ENCODE peak calls at places on chromosome 18, in eight cellular contexts. G is HepG2, U is transverse colon, N is uterus, K is A549, C is HCT116, F is GM12878, W is heart left ventricle. E is an unnamed sample. For H3K4me1 and H3K9me3, the result is how much of the 10 kb centered on the place peaks cover.

GRCh38 chr18:67023059-67023458 is 419.2 kb upstream of the CDH19 start:
- DNase-seq in G (no peak), U (no peak), N (no peak), K (no peak), C (no peak), F (no peak), W (no peak), E (no peak)

GRCh38 chr18:50194623-50195532 is at the start of gene MYO5B:
- DNase-seq in G (peak), U (peak), N (no peak), K (peak), C (peak), F (no peak), W (no peak), E (peak)

GRCh38 chr18:62399306-62399705 is 74.2 kb downstream of the TNFRSF11A start:
- DNase-seq in G (no peak), U (no peak), N (no peak), K (no peak), C (no peak), F (no peak), W (no peak), E (no peak)

GRCh38 chr18:13444430-13445240 is 226.1 kb downstream of the LDLRAD4 start:
- DNase-seq in G (peak), U (no peak), N (no peak), K (no peak), C (no peak), F (no peak), W (no peak), E (no peak)

GRCh38 chr18:23640023-23640422 is 22.7 kb downstream of the ANKRD29 start:
- DNase-seq in G (peak), U (no peak), N (no peak), K (no peak), C (no peak), F (no peak), W (no peak), E (no peak)

GRCh38 chr18:74148543-74149070 is 284 bp downstream of the TIMM21 start:
- DNase-seq in G (no peak), U (no peak), N (no peak), K (no peak), C (no peak), F (no peak), W (no peak), E (no peak)

GRCh38 chr18:12271376-12272235 is 17.4 kb downstream of the CIDEA start:
- DNase-seq in G (peak), U (peak), N (peak), K (peak), C (peak), F (peak), W (peak), E (peak)

GRCh38 chr18:7974200-7974874 is 407.2 kb downstream of the PTPRM start:
- DNase-seq in G (no peak), U (no peak), N (no peak), K (no peak), C (no peak), F (no peak), W (no peak), E (no peak)

GRCh38 chr18:49728542-49728941 is 84.8 kb downstream of the ACAA2 start:
- DNase-seq in G (peak), U (peak), N (no peak), K (peak), C (peak), F (no peak), W (no peak), E (peak)

GRCh38 chr18:55858661-55859111 is 270.7 kb upstream of the TCF4 start:
- DNase-seq in G (no peak), U (no peak), N (no peak), K (no peak), C (no peak), F (no peak), W (no peak), E (no peak)

GRCh38 chr18:36680042-36680441 is 148.8 kb downstream of the TPGS2 start:
- DNase-seq in G (no peak), U (no peak), N (no peak), K (no peak), C (no peak), F (no peak), W (no peak), E (no peak)

GRCh38 chr18:11005528-11005927 is 143.8 kb downstream of the PIEZO2 start:
- DNase-seq in G (peak), U (peak), N (no peak), K (peak), C (no peak), F (peak), W (no peak), E (no peak)

GRCh38 chr18:55101458-55101824 is 142.2 kb upstream of the CCDC68 start:
- DNase-seq in G (no peak), U (no peak), N (no peak), K (no peak), C (no peak), F (no peak), W (no peak), E (no peak)

GRCh38 chr18:12053312-12053711 is 40.3 kb upstream of the ANKRD62 start:
- DNase-seq in G (no peak), U (no peak), N (no peak), K (no peak), C (no peak), F (no peak), W (no peak), E (no peak)

GRCh38 chr18:30486856-30487255 is 555.7 kb downstream of the DSC3 start:
- DNase-seq in G (no peak), U (no peak), N (no peak), K (no peak), C (no peak), F (no peak), W (no peak), E (no peak)

GRCh38 chr18:48806551-48807261 is 144.1 kb downstream of the SMAD7 start:
- DNase-seq in G (no peak), U (peak), N (peak), K (no peak), C (peak), F (no peak), W (no peak), E (peak)

GRCh38 chr18:44828080-44828479 is 147.4 kb downstream of the SETBP1 start:
- DNase-seq in G (no peak), U (no peak), N (no peak), K (no peak), C (no peak), F (no peak), W (no peak), E (no peak)

GRCh38 chr18:54155412-54155811 is 69.1 kb downstream of the MBD2 start:
- DNase-seq in G (no peak), U (no peak), N (no peak), K (no peak), C (no peak), F (no peak), W (no peak), E (no peak)

GRCh38 chr18:12963069-12963468 is 15.3 kb downstream of the SEH1L start:
- DNase-seq in G (no peak), U (no peak), N (no peak), K (no peak), C (no peak), F (no peak), W (no peak), E (no peak)

GRCh38 chr18:79794851-79795250 is 2.9 kb upstream of the KCNG2 start:
- DNase-seq in G (no peak), U (no peak), N (no peak), K (no peak), C (no peak), F (no peak), W (no peak), E (no peak)

GRCh38 chr18:45291616-45292612 is 323.4 kb upstream of the SLC14A2 start:
- DNase-seq in G (no peak), U (no peak), N (no peak), K (no peak), C (no peak), F (no peak), W (no peak), E (no peak)

GRCh38 chr18:12278153-12278764 is 24.1 kb downstream of the CIDEA start:
- DNase-seq in G (no peak), U (no peak), N (peak), K (no peak), C (no peak), F (no peak), W (no peak), E (no peak)

GRCh38 chr18:62334110-62334509 is 9.0 kb downstream of the TNFRSF11A start:
- DNase-seq in G (no peak), U (peak), N (no peak), K (peak), C (no peak), F (no peak), W (no peak), E (no peak)

GRCh38 chr18:73283032-73283431 is 415.2 kb upstream of the NETO1 start:
- DNase-seq in G (no peak), U (no peak), N (no peak), K (no peak), C (no peak), F (no peak), W (no peak), E (no peak)

GRCh38 chr18:23578067-23578705 is 8.1 kb downstream of the NPC1 start:
- DNase-seq in G (no peak), U (no peak), N (no peak), K (no peak), C (no peak), F (no peak), W (no peak), E (no peak)

GRCh38 chr18:980586-980985 is 75.9 kb downstream of the ADCYAP1 start:
- DNase-seq in G (no peak), U (no peak), N (no peak), K (no peak), C (no peak), F (no peak), W (no peak), E (no peak)

GRCh38 chr18:36931116-36931515 is 102.2 kb downstream of the KIAA1328 start:
- DNase-seq in G (no peak), U (no peak), N (no peak), K (no peak), C (no peak), F (no peak), W (no peak), E (no peak)

GRCh38 chr18:54284535-54284934 is 15.2 kb downstream of the POLI start:
- DNase-seq in G (no peak), U (no peak), N (no peak), K (no peak), C (no peak), F (no peak), W (no peak), E (no peak)

GRCh38 chr18:31723998-31724711 is 36.5 kb downstream of the SLC25A52 start:
- DNase-seq in G (no peak), U (peak), N (peak), K (no peak), C (no peak), F (no peak), W (peak), E (peak)

GRCh38 chr18:12574494-12575185 is 83.3 kb downstream of the SPIRE1 start:
- DNase-seq in G (no peak), U (no peak), N (no peak), K (no peak), C (no peak), F (no peak), W (no peak), E (no peak)

GRCh38 chr18:6719098-6719913 is 10.2 kb upstream of the ARHGAP28 start:
- DNase-seq in G (no peak), U (no peak), N (no peak), K (no peak), C (no peak), F (no peak), W (no peak), E (no peak)

GRCh38 chr18:50143295-50143694 is 51.7 kb downstream of the MYO5B start:
- DNase-seq in G (no peak), U (no peak), N (no peak), K (no peak), C (no peak), F (no peak), W (no peak), E (no peak)

GRCh38 chr18:59994357-59994756 is 94.6 kb downstream of the PMAIP1 start:
- DNase-seq in G (no peak), U (no peak), N (no peak), K (peak), C (peak), F (no peak), W (no peak), E (no peak)

GRCh38 chr18:43001821-43002220 is 113.7 kb downstream of the RIT2 start:
- DNase-seq in G (no peak), U (no peak), N (no peak), K (no peak), C (no peak), F (no peak), W (no peak), E (no peak)

GRCh38 chr18:31736630-31737029 is 24.1 kb downstream of the SLC25A52 start:
- DNase-seq in G (no peak), U (no peak), N (no peak), K (no peak), C (no peak), F (peak), W (no peak), E (no peak)

GRCh38 chr18:43420950-43421349 is 143.7 kb upstream of the SYT4 start:
- DNase-seq in G (no peak), U (no peak), N (no peak), K (no peak), C (no peak), F (no peak), W (no peak), E (no peak)

GRCh38 chr18:25825066-25825465 is 265.3 kb downstream of the SS18 start:
- DNase-seq in G (no peak), U (no peak), N (no peak), K (no peak), C (no peak), F (no peak), W (no peak), E (no peak)

GRCh38 chr18:3452750-3453539 is 3.0 kb downstream of the TGIF1 start:
- DNase-seq in G (no peak), U (peak), N (peak), K (peak), C (no peak), F (no peak), W (no peak), E (no peak)

GRCh38 chr18:79798346-79798998 is 734 bp downstream of the KCNG2 start:
- DNase-seq in G (no peak), U (no peak), N (no peak), K (no peak), C (no peak), F (no peak), W (no peak), E (no peak)

GRCh38 chr18:58682429-58683069 is 11.3 kb downstream of the MALT1 start:
- DNase-seq in G (peak), U (peak), N (peak), K (peak), C (peak), F (no peak), W (peak), E (peak)
- H3K4me1 ChIP-seq in G (under half), U (under half), N (under half), K (under half), C (under half), F (under half), W (under half), E (under half)

GRCh38 chr18:63936156-63936931 is 12.8 kb upstream of the HMSD start:
- DNase-seq in G (peak), U (peak), N (peak), K (peak), C (peak), F (peak), W (peak), E (peak)
- TF ChIP-seq POLR2A in G (no peak), U (no peak), N (no peak), K (no peak), C (no peak), F (peak), W (no peak), E (no peak)

GRCh38 chr18:35253655-35254287 is 12.9 kb downstream of the ZNF397 start:
- DNase-seq in G (no peak), U (no peak), N (no peak), K (no peak), C (no peak), F (no peak), W (no peak), E (no peak)
- H3K9me3 ChIP-seq in G (under half), U (under half), N (under half), K (half or more), C (under half), F (under half), W (under half), E (under half)

DNA sequence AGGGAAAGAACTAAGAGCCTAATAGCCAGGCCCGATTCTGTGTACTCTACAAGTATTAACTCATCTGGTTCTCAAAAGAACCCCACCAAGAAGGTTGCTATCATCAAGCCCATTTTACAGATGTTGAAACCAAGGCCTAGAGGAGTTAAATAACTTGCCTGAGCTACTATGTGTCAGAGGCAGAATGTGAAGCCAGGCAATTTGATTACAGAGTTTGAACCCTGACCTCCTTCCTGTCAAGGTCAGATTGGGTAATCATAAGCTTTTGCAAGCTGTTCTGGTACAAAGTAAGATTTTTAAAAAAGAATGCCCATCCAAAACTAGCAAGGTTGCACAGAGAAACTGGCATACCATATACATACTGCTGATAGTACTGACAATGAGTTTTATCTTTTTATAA is 227.1 kb downstream of the HAUS1 start:
- DNase-seq in G (peak), U (no peak), N (no peak), K (no peak), C (no peak), F (no peak), W (no peak), E (no peak)
- H3K4me1 ChIP-seq in G (under half), U (under half), N (under half), K (under half), C (under half), F (under half), W (under half), E (under half)

GRCh38 chr18:29163596-29163995 is 986.7 kb upstream of the CDH2 start:
- DNase-seq in G (no peak), U (no peak), N (no peak), K (no peak), C (no peak), F (no peak), W (no peak), E (no peak)
- TF ChIP-seq POLR2A in G (no peak), U (no peak), N (no peak), K (no peak), C (no peak), F (no peak), W (no peak), E (no peak)

E was measured in testis.